ENCODE peak calls at places on chromosomes 12 and 14, in six cellular contexts. V, F, L, S, P and Z are unnamed samples.

GRCh38 chr12:30021046-30021833 is 237.5 kb upstream of the TMTC1 start:
- DNase-seq in V (no peak), P (no peak), L (no peak), F (no peak), S (no peak), Z (no peak)

GRCh38 chr12:53044052-53044581 is 5.7 kb upstream of the TNS2 start:
- DNase-seq in L (peak; percentile 62), P (no peak), S (peak; percentile 40), F (peak; percentile 39), V (no peak), Z (peak; percentile 20)

GRCh38 chr14:63542231-63542999 is 762 bp downstream of the PPP2R5E start:
- DNase-seq in L (peak; percentile 26), V (no peak), S (no peak), F (no peak), P (peak; percentile 73), Z (no peak)

GRCh38 chr14:34053666-34054065 is 102.8 kb upstream of the EGLN3 start:
- DNase-seq in P (no peak), V (no peak), L (peak; percentile 73), S (peak; percentile 66), F (no peak), Z (peak; percentile 68)

GRCh38 chr12:70637686-70638085 is 457 bp upstream of the PTPRB start:
- DNase-seq in F (no peak), L (no peak), S (no peak), P (no peak), V (no peak), Z (no peak)

GRCh38 chr12:202081-202731 is 11.8 kb downstream of the SLC6A12 start:
- DNase-seq in F (no peak), L (no peak), P (peak; percentile 55), V (no peak), S (no peak), Z (no peak)

GRCh38 chr12:22283006-22283506 is 51.5 kb downstream of the ST8SIA1 start:
- DNase-seq in L (no peak), S (no peak), F (no peak), V (no peak), P (no peak), Z (no peak)

GRCh38 chr12:62647586-62647985 is 181.0 kb downstream of the MON2 start:
- DNase-seq in V (no peak), P (no peak), F (no peak), S (no peak), L (peak; percentile 48), Z (peak; percentile 47)

GRCh38 chr12:48973992-48974673 is 2.6 kb upstream of the WNT10B start:
- DNase-seq in P (peak; percentile 79), F (no peak), L (no peak), V (no peak), S (peak; percentile 58), Z (peak; percentile 85)

GRCh38 chr12:48126953-48127630 is 7.9 kb downstream of the PFKM start:
- DNase-seq in P (no peak), F (no peak), L (no peak), S (no peak), V (no peak), Z (no peak)

GRCh38 chr12:46585854-46586621 is 213.5 kb upstream of the SLC38A2 start:
- DNase-seq in S (no peak), P (peak; percentile 88), V (peak; percentile 78), F (peak; percentile 61), L (no peak), Z (no peak)

GRCh38 chr12:104596876-104597833 is 140.4 kb downstream of the CHST11 start:
- DNase-seq in P (peak; percentile 20), V (no peak), F (no peak), L (no peak), S (no peak), Z (no peak)

GRCh38 chr12:3252416-3252815 is 175.2 kb downstream of the TSPAN9 start:
- DNase-seq in L (peak; percentile 93), F (peak; percentile 33), V (peak; percentile 65), S (peak; percentile 94), P (no peak), Z (peak; percentile 95)

GRCh38 chr12:32290411-32290810 is 108.9 kb upstream of the FGD4 start:
- DNase-seq in P (peak; percentile 15), F (no peak), L (no peak), S (no peak), V (no peak), Z (no peak)

GRCh38 chr12:117486840-117487659 is 125.6 kb upstream of the NOS1 start:
- DNase-seq in L (no peak), P (no peak), S (no peak), F (peak; percentile 59), V (no peak), Z (peak; percentile 83)

GRCh38 chr12:64583395-64584172 is 26.7 kb upstream of the RASSF3 start:
- DNase-seq in V (no peak), P (no peak), L (no peak), F (no peak), S (no peak), Z (no peak)

GRCh38 chr14:96567289-96567899 is 65.2 kb downstream of the PAPOLA start:
- DNase-seq in P (peak; percentile 41), L (no peak), V (peak; percentile 2), F (no peak), S (no peak), Z (no peak)

GRCh38 chr14:96532632-96533031 is 30.4 kb downstream of the PAPOLA start:
- DNase-seq in P (no peak), L (no peak), F (no peak), V (no peak), S (no peak), Z (no peak)

GRCh38 chr12:64010069-64010686 is 165.7 kb downstream of the SRGAP1 start:
- DNase-seq in L (no peak), V (peak; percentile 65), F (no peak), S (no peak), P (no peak), Z (no peak)

GRCh38 chr12:76790564-76791552 is 26.9 kb downstream of the ZDHHC17 start:
- DNase-seq in F (no peak), V (no peak), S (no peak), L (no peak), P (peak; percentile 46), Z (no peak)
- H3K27ac ChIP-seq in F (no peak overlapping the region), V (no peak overlapping the region), S (no peak overlapping the region), L (peak overlapping the region; percentile 20), P (no peak overlapping the region), Z (peak overlapping the region; percentile 30)

GRCh38 chr14:105282098-105282725 is 18.6 kb downstream of the BRF1 start:
- DNase-seq in V (no peak), F (peak; percentile 74), S (no peak), P (no peak), L (no peak), Z (no peak)
- TF ChIP-seq CTCF in V (no peak), F (no peak), S (no peak), P (no peak), L (no peak), Z (no peak)

GRCh38 chr14:88210426-88210825 is 112.6 kb downstream of the KCNK10 start:
- DNase-seq in L (peak; percentile 43), V (no peak), F (no peak), P (no peak), S (peak; percentile 28), Z (no peak)

GRCh38 chr14:88209273-88209672 is 113.8 kb downstream of the KCNK10 start:
- DNase-seq in S (no peak), V (no peak), F (no peak), P (no peak), L (no peak), Z (no peak)

GRCh38 chr14:88204221-88204620 is 118.8 kb downstream of the KCNK10 start:
- DNase-seq in V (no peak), P (no peak), F (no peak), S (no peak), L (no peak), Z (no peak)

GRCh38 chr14:88212691-88213090 is 110.4 kb downstream of the KCNK10 start:
- DNase-seq in L (no peak), V (no peak), P (no peak), S (no peak), F (no peak), Z (no peak)

DNA sequence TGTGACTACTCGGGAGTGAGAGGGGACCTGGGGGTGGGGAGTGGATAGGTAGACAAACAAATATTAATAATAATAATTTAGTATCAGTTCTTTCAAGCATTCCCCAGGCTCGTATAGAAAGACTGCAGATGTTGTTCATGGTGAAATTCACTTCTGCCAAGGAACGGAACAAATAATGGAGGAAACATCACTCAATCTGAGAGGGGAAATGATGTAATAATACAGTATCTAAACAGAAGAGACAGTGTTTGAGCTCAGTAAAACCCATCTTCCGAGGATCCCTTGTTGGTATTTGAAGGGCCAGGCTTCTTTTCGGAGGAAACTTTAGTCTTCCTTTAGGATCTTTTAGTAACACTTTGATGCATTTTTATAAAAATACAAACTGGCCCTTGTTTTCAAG is 114.2 kb downstream of the KCNK10 start:
- DNase-seq in L (no peak), V (no peak), P (no peak), F (no peak), S (no peak), Z (no peak)
- H3K27ac ChIP-seq in L (no peak overlapping the region), V (no peak overlapping the region), P (no peak overlapping the region), F (no peak overlapping the region), S (no peak overlapping the region), Z (no peak overlapping the region)

GRCh38 chr12:80712866-80713265 is 3.8 kb upstream of the MYF5 start:
- DNase-seq in L (no peak), P (no peak), F (no peak), V (no peak), S (no peak), Z (no peak)

GRCh38 chr12:80709811-80710726 is 2.6 kb downstream of the MYF6 start:
- DNase-seq in L (no peak), V (no peak), S (no peak), F (no peak), P (peak; percentile 75), Z (peak; percentile 40)

GRCh38 chr12:80711866-80712265 is 4.4 kb downstream of the MYF6 start:
- DNase-seq in L (no peak), F (no peak), P (no peak), V (no peak), S (no peak), Z (no peak)

GRCh38 chr12:80708535-80709328 is 1.3 kb downstream of the MYF6 start:
- DNase-seq in V (no peak), P (peak; percentile 61), L (no peak), S (no peak), F (no peak), Z (no peak)

DNA sequence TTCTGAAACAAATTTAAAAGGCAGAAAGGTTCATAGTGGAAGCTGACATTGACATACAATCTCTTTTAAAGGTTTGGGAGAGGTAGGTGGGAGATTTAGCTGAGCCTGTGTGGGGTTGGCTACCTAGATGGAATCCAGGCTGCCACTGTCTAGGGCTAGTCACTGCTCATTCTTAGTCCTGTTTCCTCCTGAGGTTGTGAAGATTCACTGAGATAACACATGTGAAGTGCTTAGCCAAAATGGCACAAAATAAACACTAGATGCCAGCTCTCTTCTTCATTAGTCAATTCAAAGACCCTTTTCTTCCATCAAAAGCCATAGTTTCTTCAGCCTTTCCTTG is 3.3 kb downstream of the MYF6 start:
- DNase-seq in S (no peak), P (no peak), V (no peak), L (no peak), F (no peak), Z (no peak)
- TF ChIP-seq CTCF in S (no peak), P (no peak), V (no peak), L (no peak), F (no peak), Z (no peak)

DNA sequence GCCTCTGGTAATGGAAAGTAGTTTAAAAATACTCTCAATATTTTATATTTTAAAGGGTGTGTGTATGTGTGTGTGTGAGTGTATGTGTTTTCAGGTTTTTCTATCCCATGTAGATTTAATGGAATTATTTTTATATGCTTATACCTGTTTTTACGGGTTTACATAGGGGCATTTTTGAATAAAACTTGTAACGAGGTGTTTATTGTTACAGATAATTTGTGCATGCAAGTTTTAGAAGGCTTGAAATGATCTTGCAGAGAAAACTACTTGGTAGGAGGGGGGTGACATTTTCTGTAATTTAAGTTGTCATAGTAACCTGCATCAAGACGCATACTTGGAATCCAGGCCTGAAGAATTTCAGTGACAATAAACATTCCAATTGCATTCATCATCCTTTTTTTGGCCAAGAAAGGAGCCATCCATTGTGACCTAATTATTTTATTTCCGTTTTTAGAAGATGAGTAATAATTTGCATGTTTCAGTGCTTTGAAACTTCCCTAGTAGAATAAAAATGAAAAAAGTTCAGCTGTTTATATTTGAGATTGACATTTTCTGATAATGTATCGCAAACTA is 39.0 kb downstream of the RASSF8 start:
- DNase-seq in F (no peak), V (peak; percentile 53), L (no peak), S (no peak), P (peak; percentile 41), Z (no peak)
- H3K27ac ChIP-seq in F (no peak overlapping the region), V (no peak overlapping the region), L (no peak overlapping the region), S (no peak overlapping the region), P (no peak overlapping the region), Z (no peak overlapping the region)